ENCODE peak calls at places on chromosomes 12 and 14, in ten cellular contexts. One of them, this sample, is unnamed.

GRCh38 chr14:64928239-64929002 is 14.1 kb downstream of the GPX2 start:
- DNase-seq in heart left ventricle: no peak
- DNase-seq in lower leg skin: no peak
- DNase-seq in tibial nerve: no peak
- DNase-seq in body of pancreas: no peak
- DNase-seq in H54: no peak
- DNase-seq in NB4: no peak
- DNase-seq in sigmoid colon: no peak
- DNase-seq in IMR-90: no peak
- DNase-seq in Peyer's patch: no peak
- DNase-seq in this sample: no peak

GRCh38 chr14:55059333-55059732 is 7.9 kb downstream of the MAPK1IP1L start:
- DNase-seq in IMR-90: no peak
- DNase-seq in lower leg skin: no peak
- DNase-seq in Peyer's patch: no peak
- DNase-seq in heart left ventricle: no peak
- DNase-seq in NB4: no peak
- DNase-seq in tibial nerve: no peak
- DNase-seq in sigmoid colon: no peak
- DNase-seq in body of pancreas: no peak
- DNase-seq in H54: no peak
- DNase-seq in this sample: no peak

GRCh38 chr12:120962487-120963054 is 15.8 kb upstream of the HNF1A start:
- DNase-seq in IMR-90: peak; percentile 5
- DNase-seq in heart left ventricle: no peak
- DNase-seq in sigmoid colon: no peak
- DNase-seq in body of pancreas: no peak
- DNase-seq in NB4: no peak
- DNase-seq in lower leg skin: no peak
- DNase-seq in H54: no peak
- DNase-seq in Peyer's patch: no peak
- DNase-seq in tibial nerve: no peak
- DNase-seq in this sample: no peak

GRCh38 chr12:67697443-67697842 is 48.9 kb downstream of the DYRK2 start:
- DNase-seq in IMR-90: no peak
- DNase-seq in NB4: no peak
- DNase-seq in sigmoid colon: no peak
- DNase-seq in tibial nerve: no peak
- DNase-seq in body of pancreas: no peak
- DNase-seq in Peyer's patch: no peak
- DNase-seq in H54: no peak
- DNase-seq in lower leg skin: no peak
- DNase-seq in heart left ventricle: no peak
- DNase-seq in this sample: no peak

GRCh38 chr14:20278414-20278813 is 27.3 kb downstream of the TTC5 start:
- DNase-seq in sigmoid colon: no peak
- DNase-seq in Peyer's patch: peak; percentile 49
- DNase-seq in body of pancreas: peak; percentile 24
- DNase-seq in IMR-90: peak; percentile 23
- DNase-seq in H54: no peak
- DNase-seq in heart left ventricle: peak; percentile 34
- DNase-seq in tibial nerve: peak; percentile 16
- DNase-seq in NB4: peak; percentile 30
- DNase-seq in lower leg skin: no peak
- DNase-seq in this sample: peak; percentile 5

GRCh38 chr12:31492599-31493196 is 98.2 kb downstream of the DENND5B start:
- DNase-seq in sigmoid colon: no peak
- DNase-seq in tibial nerve: no peak
- DNase-seq in lower leg skin: no peak
- DNase-seq in H54: no peak
- DNase-seq in Peyer's patch: no peak
- DNase-seq in NB4: no peak
- DNase-seq in IMR-90: no peak
- DNase-seq in heart left ventricle: no peak
- DNase-seq in body of pancreas: no peak
- DNase-seq in this sample: no peak

GRCh38 chr12:118058881-118059644 is 1.9 kb downstream of the WSB2 start:
- DNase-seq in Peyer's patch: no peak
- DNase-seq in heart left ventricle: no peak
- DNase-seq in H54: no peak
- DNase-seq in lower leg skin: peak; percentile 42
- DNase-seq in body of pancreas: no peak
- DNase-seq in tibial nerve: no peak
- DNase-seq in NB4: no peak
- DNase-seq in IMR-90: peak; percentile 47
- DNase-seq in sigmoid colon: no peak
- DNase-seq in this sample: no peak

GRCh38 chr14:35420036-35420811 is 15.7 kb upstream of the NFKBIA start:
- DNase-seq in Peyer's patch: no peak
- DNase-seq in H54: peak; percentile 23
- DNase-seq in body of pancreas: no peak
- DNase-seq in heart left ventricle: no peak
- DNase-seq in NB4: no peak
- DNase-seq in tibial nerve: no peak
- DNase-seq in sigmoid colon: no peak
- DNase-seq in lower leg skin: no peak
- DNase-seq in IMR-90: peak; percentile 54
- DNase-seq in this sample: no peak

GRCh38 chr12:4032906-4033628 is 159.9 kb upstream of the PARP11 start:
- DNase-seq in heart left ventricle: no peak
- DNase-seq in IMR-90: peak; percentile 32
- DNase-seq in tibial nerve: no peak
- DNase-seq in Peyer's patch: no peak
- DNase-seq in body of pancreas: no peak
- DNase-seq in H54: no peak
- DNase-seq in NB4: no peak
- DNase-seq in lower leg skin: no peak
- DNase-seq in sigmoid colon: no peak
- DNase-seq in this sample: no peak

GRCh38 chr12:4034926-4035325 is 161.7 kb upstream of the PARP11 start:
- DNase-seq in IMR-90: peak; percentile 59
- DNase-seq in heart left ventricle: no peak
- DNase-seq in Peyer's patch: no peak
- DNase-seq in lower leg skin: no peak
- DNase-seq in tibial nerve: no peak
- DNase-seq in body of pancreas: no peak
- DNase-seq in sigmoid colon: no peak
- DNase-seq in NB4: no peak
- DNase-seq in H54: no peak
- DNase-seq in this sample: no peak

GRCh38 chr12:4031703-4032291 is 158.6 kb upstream of the PARP11 start:
- DNase-seq in Peyer's patch: no peak
- DNase-seq in heart left ventricle: no peak
- DNase-seq in body of pancreas: peak; percentile 53
- DNase-seq in tibial nerve: no peak
- DNase-seq in H54: no peak
- DNase-seq in IMR-90: peak; percentile 20
- DNase-seq in NB4: no peak
- DNase-seq in lower leg skin: peak; percentile 86
- DNase-seq in sigmoid colon: peak; percentile 74
- DNase-seq in this sample: no peak

GRCh38 chr12:4027412-4027811 is 154.2 kb upstream of the PARP11 start:
- DNase-seq in heart left ventricle: no peak
- DNase-seq in IMR-90: peak; percentile 7
- DNase-seq in H54: no peak
- DNase-seq in body of pancreas: no peak
- DNase-seq in NB4: peak; percentile 6
- DNase-seq in Peyer's patch: peak; percentile 66
- DNase-seq in tibial nerve: no peak
- DNase-seq in lower leg skin: no peak
- DNase-seq in sigmoid colon: no peak
- DNase-seq in this sample: no peak

GRCh38 chr12:4030938-4031702 is 157.9 kb upstream of the PARP11 start:
- DNase-seq in lower leg skin: peak; percentile 97
- DNase-seq in Peyer's patch: peak; percentile 92
- DNase-seq in tibial nerve: peak; percentile 77
- DNase-seq in H54: peak; percentile 97
- DNase-seq in heart left ventricle: peak; percentile 90
- DNase-seq in sigmoid colon: peak; percentile 95
- DNase-seq in NB4: peak; percentile 63
- DNase-seq in body of pancreas: peak; percentile 95
- DNase-seq in IMR-90: peak; percentile 98
- DNase-seq in this sample: peak; percentile 68
- TF ChIP-seq POLR2A in lower leg skin: no peak
- TF ChIP-seq POLR2A in Peyer's patch: peak; percentile 47
- TF ChIP-seq POLR2A in tibial nerve: peak; percentile 77
- TF ChIP-seq POLR2A in H54: no peak
- TF ChIP-seq POLR2A in heart left ventricle: peak; percentile 47
- TF ChIP-seq POLR2A in sigmoid colon: no peak
- TF ChIP-seq POLR2A in NB4: no peak
- TF ChIP-seq POLR2A in body of pancreas: peak; percentile 79
- TF ChIP-seq POLR2A in IMR-90: peak; percentile 47
- TF ChIP-seq POLR2A in this sample: no peak

GRCh38 chr12:2298556-2299195 is 245.9 kb downstream of the CACNA1C start:
- DNase-seq in NB4: no peak
- DNase-seq in heart left ventricle: no peak
- DNase-seq in body of pancreas: no peak
- DNase-seq in Peyer's patch: no peak
- DNase-seq in tibial nerve: no peak
- DNase-seq in sigmoid colon: peak; percentile 44
- DNase-seq in IMR-90: no peak
- DNase-seq in H54: no peak
- DNase-seq in lower leg skin: peak; percentile 74
- DNase-seq in this sample: no peak
- TF ChIP-seq POLR2A in NB4: no peak
- TF ChIP-seq POLR2A in heart left ventricle: no peak
- TF ChIP-seq POLR2A in body of pancreas: no peak
- TF ChIP-seq POLR2A in Peyer's patch: no peak
- TF ChIP-seq POLR2A in tibial nerve: no peak
- TF ChIP-seq POLR2A in sigmoid colon: no peak
- TF ChIP-seq POLR2A in IMR-90: no peak
- TF ChIP-seq POLR2A in H54: no peak
- TF ChIP-seq POLR2A in lower leg skin: no peak
- TF ChIP-seq POLR2A in this sample: no peak

GRCh38 chr12:6955462-6956331 is 4.5 kb downstream of the PTPN6 start:
- DNase-seq in lower leg skin: no peak
- DNase-seq in Peyer's patch: no peak
- DNase-seq in tibial nerve: no peak
- DNase-seq in body of pancreas: no peak
- DNase-seq in IMR-90: no peak
- DNase-seq in heart left ventricle: peak; percentile 22
- DNase-seq in H54: no peak
- DNase-seq in NB4: no peak
- DNase-seq in sigmoid colon: peak; percentile 55
- DNase-seq in this sample: no peak

GRCh38 chr12:6957741-6958608 is 6.8 kb downstream of the PTPN6 start:
- DNase-seq in Peyer's patch: no peak
- DNase-seq in H54: no peak
- DNase-seq in NB4: no peak
- DNase-seq in IMR-90: no peak
- DNase-seq in sigmoid colon: peak; percentile 63
- DNase-seq in heart left ventricle: peak; percentile 20
- DNase-seq in tibial nerve: no peak
- DNase-seq in body of pancreas: no peak
- DNase-seq in lower leg skin: no peak
- DNase-seq in this sample: no peak

GRCh38 chr12:6958609-6959375 is 7.6 kb downstream of the PTPN6 start:
- DNase-seq in IMR-90: no peak
- DNase-seq in tibial nerve: no peak
- DNase-seq in body of pancreas: no peak
- DNase-seq in lower leg skin: no peak
- DNase-seq in NB4: peak; percentile 86
- DNase-seq in H54: no peak
- DNase-seq in Peyer's patch: peak; percentile 91
- DNase-seq in sigmoid colon: peak; percentile 68
- DNase-seq in heart left ventricle: peak; percentile 54
- DNase-seq in this sample: no peak

GRCh38 chr12:6956332-6956727 is 5.2 kb downstream of the PTPN6 start:
- DNase-seq in lower leg skin: peak; percentile 88
- DNase-seq in body of pancreas: no peak
- DNase-seq in heart left ventricle: no peak
- DNase-seq in NB4: no peak
- DNase-seq in tibial nerve: no peak
- DNase-seq in sigmoid colon: peak; percentile 64
- DNase-seq in H54: no peak
- DNase-seq in Peyer's patch: peak; percentile 78
- DNase-seq in IMR-90: no peak
- DNase-seq in this sample: no peak

DNA sequence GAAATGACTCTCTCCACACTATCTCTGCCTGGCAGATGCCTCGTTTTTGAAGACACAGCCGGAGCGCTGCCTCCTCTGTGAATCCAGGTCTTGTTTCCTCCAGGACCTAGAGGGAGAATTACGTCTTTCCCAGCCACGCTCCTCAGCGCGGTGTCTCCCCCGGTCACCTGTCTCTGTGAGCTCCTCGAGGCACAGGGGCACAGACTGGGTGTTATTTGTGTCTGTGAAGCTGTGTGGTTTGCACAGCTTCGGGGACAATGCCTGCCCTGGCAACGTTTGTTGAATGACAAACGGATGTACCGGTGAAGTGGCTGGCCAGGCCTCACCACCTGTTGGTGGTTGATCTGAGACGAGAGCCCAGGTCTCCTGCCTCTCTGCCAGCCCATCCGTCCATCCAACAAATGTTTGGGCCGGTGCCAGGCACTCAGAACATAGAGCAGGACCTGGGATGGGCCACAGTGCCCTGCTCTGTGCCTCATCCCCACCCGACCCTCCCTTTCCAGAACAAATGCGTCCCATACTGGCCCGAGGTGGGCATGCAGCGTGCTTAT is 6.1 kb downstream of the PTPN6 start:
- DNase-seq in IMR-90: no peak
- DNase-seq in Peyer's patch: peak; percentile 51
- DNase-seq in heart left ventricle: peak; percentile 22
- DNase-seq in H54: no peak
- DNase-seq in lower leg skin: no peak
- DNase-seq in tibial nerve: no peak
- DNase-seq in sigmoid colon: peak; percentile 62
- DNase-seq in body of pancreas: no peak
- DNase-seq in NB4: no peak
- DNase-seq in this sample: no peak
- TF ChIP-seq POLR2A in IMR-90: no peak
- TF ChIP-seq POLR2A in Peyer's patch: no peak
- TF ChIP-seq POLR2A in heart left ventricle: no peak
- TF ChIP-seq POLR2A in H54: no peak
- TF ChIP-seq POLR2A in lower leg skin: no peak
- TF ChIP-seq POLR2A in tibial nerve: no peak
- TF ChIP-seq POLR2A in sigmoid colon: no peak
- TF ChIP-seq POLR2A in body of pancreas: no peak
- TF ChIP-seq POLR2A in NB4: no peak
- TF ChIP-seq POLR2A in this sample: no peak

DNA sequence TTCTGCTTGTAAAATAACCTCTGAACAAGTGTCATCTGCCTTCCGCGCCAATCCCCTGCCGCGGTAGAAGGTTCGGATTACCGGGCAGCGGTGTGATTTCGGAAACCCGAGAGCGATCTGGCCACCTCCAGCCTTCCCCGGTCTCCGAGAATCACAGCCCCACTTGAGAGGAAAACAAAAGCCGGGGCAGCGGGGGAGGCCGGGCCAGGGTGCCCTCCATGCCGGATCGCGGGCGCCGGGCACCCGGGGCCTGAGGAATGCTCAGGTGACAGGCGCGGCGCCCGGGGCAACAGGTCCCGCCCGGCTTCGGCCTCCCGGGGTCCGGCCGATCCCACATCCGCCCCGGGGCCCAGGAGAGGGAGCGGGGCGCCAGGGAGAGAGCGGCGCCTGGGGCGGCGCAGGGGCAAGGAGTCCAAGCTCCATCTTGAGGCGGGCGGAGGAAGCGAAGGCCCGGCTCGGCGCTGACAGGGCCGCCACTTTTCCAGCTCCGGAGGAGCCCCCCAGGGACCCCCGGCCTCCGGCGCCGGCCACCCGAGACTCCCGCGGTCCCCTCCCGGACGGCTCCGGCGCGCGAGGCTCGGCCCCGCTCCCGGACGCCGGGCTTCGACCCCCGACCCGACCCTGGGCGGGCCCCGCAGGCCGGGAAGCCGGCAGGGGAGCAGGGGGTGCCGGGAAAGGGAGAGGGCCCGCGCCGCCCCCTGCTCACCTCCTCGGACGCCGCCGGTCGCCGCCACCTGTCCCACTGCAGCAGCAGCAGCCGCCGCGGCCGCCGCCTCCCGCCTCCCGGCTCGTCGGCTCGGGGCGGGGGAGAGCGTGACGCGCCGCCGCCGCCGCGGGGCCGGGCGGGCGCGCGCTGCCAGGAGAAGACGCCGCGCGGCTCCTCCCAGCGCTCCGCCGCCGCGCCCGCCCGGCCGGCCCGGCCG is at the start of gene CLIP1:
- DNase-seq in NB4: peak; percentile 84
- DNase-seq in Peyer's patch: peak; percentile 80
- DNase-seq in heart left ventricle: peak; percentile 74
- DNase-seq in lower leg skin: peak; percentile 93
- DNase-seq in IMR-90: peak; percentile 65
- DNase-seq in body of pancreas: peak; percentile 80
- DNase-seq in tibial nerve: peak; percentile 35
- DNase-seq in sigmoid colon: peak; percentile 82
- DNase-seq in H54: peak; percentile 57
- DNase-seq in this sample: peak; percentile 86
- TF ChIP-seq POLR2A in NB4: peak; percentile 39
- TF ChIP-seq POLR2A in Peyer's patch: peak; percentile 21
- TF ChIP-seq POLR2A in heart left ventricle: peak; percentile 66
- TF ChIP-seq POLR2A in lower leg skin: peak; percentile 31
- TF ChIP-seq POLR2A in IMR-90: peak; percentile 75
- TF ChIP-seq POLR2A in body of pancreas: peak; percentile 83
- TF ChIP-seq POLR2A in tibial nerve: peak; percentile 58
- TF ChIP-seq POLR2A in sigmoid colon: no peak
- TF ChIP-seq POLR2A in H54: peak; percentile 77
- TF ChIP-seq POLR2A in this sample: peak; percentile 19